ENCODE peak calls at places on chromosomes 4 and X, in five cellular contexts. E is K562, B is A549, C is H1, D is endothelial cell of umbilical vein. O is an unnamed sample.
A peak's percentile ranks its signal among the peaks of the same experiment; 100 is the strongest.

GRCh38 chr4:186067757-186068385 is 1.1 kb upstream of the TLR3 start:
- DNase-seq in E (no peak), B (peak; percentile 70), C (peak; percentile 45), D (peak; percentile 68), O (peak; percentile 30)

GRCh38 chr4:141788169-141788915 is 152.0 kb downstream of the IL15 start:
- DNase-seq in E (no peak), B (no peak), C (no peak), D (no peak), O (no peak)

GRCh38 chrX:98480606-98481005 is 1596.9 kb downstream of the RPA4 start:
- DNase-seq in E (no peak), B (no peak), C (no peak), D (no peak), O (no peak)

GRCh38 chr4:48958582-48958981 is 27.5 kb upstream of the CWH43 start:
- DNase-seq in E (no peak), B (no peak), C (no peak), D (no peak), O (no peak)

GRCh38 chr4:100208459-100208858 is 18.2 kb upstream of the DDIT4L start:
- DNase-seq in E (no peak), B (peak; percentile 56), C (no peak), D (no peak), O (no peak)

GRCh38 chr4:101355767-101356702 is 8.7 kb upstream of the PPP3CA start:
- DNase-seq in E (no peak), B (peak; percentile 81), C (no peak), D (peak; percentile 80), O (no peak)

GRCh38 chrX:78024349-78025108 is 55.1 kb upstream of the PGAM4 start:
- DNase-seq in E (peak; percentile 38), B (peak; percentile 33), C (peak; percentile 45), D (peak; percentile 16), O (peak; percentile 16)

GRCh38 chr4:52076731-52077130 is 25.6 kb downstream of the SPATA18 start:
- DNase-seq in E (no peak), B (no peak), C (peak; percentile 75), D (peak; percentile 4), O (peak; percentile 68)

GRCh38 chr4:8435656-8436121 is 4.8 kb downstream of the ACOX3 start:
- DNase-seq in E (no peak), B (no peak), C (no peak), D (peak; percentile 38), O (no peak)

GRCh38 chrX:109840585-109840984 is 107.5 kb upstream of the ACSL4 start:
- DNase-seq in E (peak; percentile 51), B (peak; percentile 69), C (no peak), D (no peak), O (no peak)

GRCh38 chr4:4386736-4387392 is at the start of gene NSG1:
- DNase-seq in E (peak; percentile 42), B (peak; percentile 13), C (peak; percentile 71), D (no peak), O (peak; percentile 47)

GRCh38 chr4:72397314-72397713 is 171.7 kb downstream of the ADAMTS3 start:
- DNase-seq in E (no peak), B (no peak), C (no peak), D (no peak), O (peak; percentile 12)

GRCh38 chr4:128524311-128524710 is 236.7 kb upstream of the PGRMC2 start:
- DNase-seq in E (no peak), B (peak; percentile 88), C (no peak), D (peak; percentile 80), O (no peak)

GRCh38 chr4:47945930-47946726 is 31.7 kb upstream of the NFXL1 start:
- DNase-seq in E (peak; percentile 33), B (no peak), C (no peak), D (no peak), O (no peak)

GRCh38 chr4:5823542-5824211 is 69.2 kb downstream of the CRMP1 start:
- DNase-seq in E (no peak), B (no peak), C (no peak), D (no peak), O (no peak)

GRCh38 chr4:2402053-2402452 is 16.4 kb downstream of the ZFYVE28 start:
- DNase-seq in E (peak; percentile 91), B (peak; percentile 22), C (peak; percentile 88), D (peak; percentile 42), O (peak; percentile 88)

GRCh38 chr4:160319221-160319867 is 1216.5 kb downstream of the RAPGEF2 start:
- DNase-seq in E (no peak), B (peak; percentile 99), C (no peak), D (no peak), O (no peak)

GRCh38 chrX:44903107-44903506 is 30.1 kb downstream of the KDM6A start:
- DNase-seq in E (peak; percentile 12), B (peak; percentile 65), C (no peak), D (peak; percentile 46), O (no peak)

GRCh38 chrX:119880552-119881437 is 9.2 kb downstream of the NDUFA1 start:
- DNase-seq in E (peak; percentile 38), B (peak; percentile 70), C (no peak), D (peak; percentile 44), O (no peak)

GRCh38 chr4:8672486-8672885 is 79.9 kb downstream of the CPZ start:
- DNase-seq in E (no peak), B (no peak), C (no peak), D (no peak), O (no peak)

GRCh38 chr4:142817442-142817841 is 28.7 kb downstream of the INPP4B start:
- DNase-seq in E (no peak), B (peak; percentile 17), C (no peak), D (no peak), O (no peak)

GRCh38 chr4:108849611-108850406 is 87.0 kb upstream of the ETNPPL start:
- DNase-seq in E (no peak), B (no peak), C (no peak), D (no peak), O (no peak)

GRCh38 chrX:136034622-136035021 is 49.4 kb downstream of the SLC9A6 start:
- DNase-seq in E (no peak), B (no peak), C (no peak), D (no peak), O (no peak)

GRCh38 chrX:112961981-112962380 is 121.3 kb upstream of the AMOT start:
- DNase-seq in E (no peak), B (no peak), C (no peak), D (no peak), O (no peak)

GRCh38 chr4:158236304-158237030 is 26.2 kb downstream of the TMEM144 start:
- DNase-seq in E (no peak), B (no peak), C (no peak), D (peak; percentile 21), O (no peak)

DNA sequence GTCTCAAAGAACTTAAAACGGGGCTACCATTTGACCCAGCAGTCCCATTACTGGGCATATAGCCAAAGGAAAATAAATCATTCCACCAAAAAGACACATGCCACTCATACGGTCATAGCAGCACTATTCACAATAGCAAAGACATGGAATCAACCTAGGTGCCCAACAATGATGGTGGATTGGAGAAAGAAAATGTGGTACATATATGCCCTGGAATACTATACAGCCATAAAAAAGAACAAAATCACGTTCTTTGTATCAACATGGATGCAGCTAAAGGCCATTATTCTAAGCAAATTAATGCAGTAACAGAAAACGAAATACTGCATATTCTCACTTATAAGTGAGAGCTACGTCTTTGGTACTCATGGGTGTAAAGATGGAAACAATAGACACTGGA is 138.1 kb upstream of the NEIL3 start:
- DNase-seq in E (no peak), B (no peak), C (no peak), D (no peak), O (no peak)
- TF ChIP-seq JUN in E (no peak), B (no peak), C (no peak), D (no peak), O (no peak)

DNA sequence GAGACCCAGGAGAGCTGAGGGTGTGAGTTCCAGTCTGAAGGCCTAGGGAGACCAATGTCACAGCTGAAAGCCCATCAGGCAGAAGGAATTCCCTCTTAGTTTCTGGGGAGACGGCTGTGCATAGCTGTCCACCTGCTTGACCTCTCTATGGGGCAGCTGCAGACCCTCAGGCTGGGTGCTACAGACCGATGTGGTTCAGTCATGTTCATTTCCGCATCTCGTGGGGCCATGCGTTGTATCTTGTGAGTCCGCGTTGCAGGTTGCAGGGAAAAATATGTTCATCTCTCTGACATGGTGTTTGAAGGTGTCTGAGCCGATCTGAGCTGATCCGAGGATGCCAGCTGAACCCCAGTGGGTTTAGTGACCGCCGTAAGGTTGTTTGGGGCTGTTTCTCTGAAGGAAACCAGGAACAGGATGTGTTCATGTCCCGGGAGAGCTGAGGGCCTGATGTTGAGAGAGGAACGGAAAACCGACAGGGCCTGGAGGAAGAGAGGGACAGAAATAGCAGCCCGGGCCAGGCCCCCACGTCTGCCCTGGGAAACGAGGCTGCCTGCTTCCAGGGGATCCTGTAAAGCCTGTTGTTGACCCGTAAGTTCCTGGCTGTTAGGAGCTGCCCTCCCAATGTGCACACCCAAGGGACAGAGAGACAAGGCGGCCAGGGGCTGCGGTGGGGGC is 9.8 kb upstream of the P2RY8 start:
- DNase-seq in E (no peak), B (no peak), C (no peak), D (no peak), O (no peak)
- TF ChIP-seq JUN in E (no peak), B (no peak), C (no peak), D (no peak), O (no peak)

DNA sequence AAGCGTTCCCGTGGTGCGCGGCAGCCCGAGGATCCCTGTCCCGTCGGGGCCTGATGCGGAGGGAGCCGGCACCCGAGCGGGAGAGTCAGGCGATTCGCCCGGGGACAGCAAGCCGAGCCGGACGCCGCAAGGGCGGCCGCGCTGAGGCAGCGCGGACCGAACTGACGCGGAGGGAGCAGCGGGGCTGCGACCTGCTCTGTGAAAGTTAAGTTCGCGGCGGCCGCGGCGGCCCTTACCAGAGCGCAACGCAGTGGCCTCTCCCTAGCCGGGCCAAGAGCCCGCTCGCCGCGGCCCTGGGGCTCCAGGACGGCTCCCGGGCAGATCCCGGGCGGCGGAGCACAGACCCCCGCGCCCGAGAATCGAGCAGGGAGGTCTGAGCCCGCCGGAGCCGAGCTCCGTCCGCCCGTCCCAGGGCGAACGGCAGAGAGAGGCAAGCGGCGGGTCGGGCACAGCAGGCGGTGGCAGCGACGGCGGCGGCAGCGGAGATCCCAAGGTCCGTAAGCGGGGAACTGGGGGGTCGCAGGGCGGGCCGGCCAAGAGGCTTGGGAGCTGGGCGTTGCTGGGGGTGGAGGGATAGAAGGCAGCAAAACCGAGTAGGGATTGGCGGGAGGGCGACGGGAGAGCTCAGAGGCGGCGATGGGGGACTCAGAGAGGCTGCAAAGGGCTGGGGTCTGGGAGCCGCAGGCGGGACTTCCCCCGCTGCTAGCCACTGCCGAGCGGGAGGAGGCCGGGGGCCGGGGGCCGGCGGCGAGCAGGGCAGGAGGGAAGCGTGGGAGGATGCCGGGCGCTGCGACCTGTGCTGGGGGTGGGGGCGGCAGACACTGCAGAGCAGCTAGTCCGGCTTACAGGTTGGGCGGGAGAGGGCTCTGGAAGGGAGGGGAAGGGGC is 1.0 kb downstream of the GPR50 start:
- DNase-seq in E (no peak), B (no peak), C (peak; percentile 66), D (peak; percentile 1), O (peak; percentile 54)
- TF ChIP-seq JUN in E (no peak), B (no peak), C (no peak), D (no peak), O (no peak)

DNA sequence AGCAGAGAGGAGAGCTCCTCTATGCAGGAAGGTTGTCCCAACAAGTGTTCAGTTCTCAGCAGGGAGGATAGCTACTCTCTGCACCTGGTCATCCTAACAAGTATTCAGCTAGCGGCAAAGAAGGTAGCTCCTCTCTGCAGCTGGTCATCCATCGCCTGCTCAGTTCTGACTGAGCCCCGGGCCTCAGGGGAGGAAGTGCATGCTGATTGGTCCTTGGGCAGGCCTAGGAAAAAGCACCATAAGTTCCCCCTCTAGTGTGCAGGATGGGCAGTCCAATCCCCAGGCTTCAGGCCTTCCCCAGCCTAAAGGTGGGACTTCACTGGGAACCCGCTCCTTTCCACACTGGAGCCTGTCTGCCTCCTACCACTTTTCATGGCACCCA is 4.4 kb upstream of the FBXW7 start:
- DNase-seq in E (no peak), B (peak; percentile 5), C (peak; percentile 48), D (no peak), O (peak; percentile 34)
- TF ChIP-seq JUN in E (no peak), B (no peak), C (no peak), D (no peak), O (no peak)